ENCODE peak calls at places on chromosomes 11 and 22, in eight cellular contexts. X is suprapubic skin, H is ovary, N is body of pancreas, S is psoas muscle, C is Peyer's patch, A is tibial nerve, T is stomach. V is an unnamed sample. For H3K4me1, the result is how much of the 10 kb centered on the place peaks cover.

GRCh38 chr11:104705475-104706195 is 192.6 kb downstream of the CASP12 start:
- DNase-seq in X (no peak), H (no peak), N (peak), S (no peak), C (peak), A (no peak), T (peak), V (no peak)

GRCh38 chr11:64790205-64791095 is 12.1 kb upstream of the SF1 start:
- DNase-seq in X (no peak), H (no peak), N (no peak), S (peak), C (no peak), A (no peak), T (no peak), V (peak)

GRCh38 chr22:29270475-29271271 is 2.6 kb downstream of the EWSR1 start:
- DNase-seq in X (no peak), H (no peak), N (no peak), S (no peak), C (no peak), A (no peak), T (no peak), V (no peak)

GRCh38 chr11:24163146-24163545 is 333.7 kb upstream of the LUZP2 start:
- DNase-seq in X (no peak), H (no peak), N (no peak), S (no peak), C (no peak), A (no peak), T (no peak), V (no peak)

GRCh38 chr11:102438311-102439062 is 14.1 kb downstream of the TMEM123 start:
- DNase-seq in X (no peak), H (no peak), N (no peak), S (no peak), C (no peak), A (no peak), T (peak), V (no peak)

GRCh38 chr11:36009469-36009868 is 65.6 kb downstream of the LDLRAD3 start:
- DNase-seq in X (no peak), H (no peak), N (no peak), S (no peak), C (no peak), A (no peak), T (no peak), V (no peak)

GRCh38 chr11:69253028-69253427 is 40.9 kb upstream of the MYEOV start:
- DNase-seq in X (no peak), H (no peak), N (no peak), S (no peak), C (no peak), A (no peak), T (no peak), V (peak)

GRCh38 chr11:61851128-61851899 is 23.2 kb downstream of the FADS2 start:
- DNase-seq in X (no peak), H (no peak), N (no peak), S (no peak), C (no peak), A (no peak), T (no peak), V (no peak)

GRCh38 chr22:25334091-25334490 is 114.7 kb downstream of the CRYBB2 start:
- DNase-seq in X (no peak), H (no peak), N (no peak), S (peak), C (peak), A (no peak), T (peak), V (no peak)

GRCh38 chr22:27692243-27692642 is 109.3 kb downstream of the MN1 start:
- DNase-seq in X (no peak), H (no peak), N (no peak), S (no peak), C (no peak), A (no peak), T (no peak), V (no peak)

GRCh38 chr11:107457205-107457557 is 444 bp downstream of the CWF19L2 start:
- DNase-seq in X (no peak), H (no peak), N (no peak), S (no peak), C (no peak), A (no peak), T (no peak), V (no peak)

GRCh38 chr11:2708151-2708581 is 8.4 kb upstream of the KCNQ1OT1 start:
- DNase-seq in X (no peak), H (peak), N (no peak), S (peak), C (no peak), A (peak), T (no peak), V (peak)

GRCh38 chr22:29700949-29701927 is 18.6 kb upstream of the CABP7 start:
- DNase-seq in X (peak), H (no peak), N (peak), S (no peak), C (peak), A (no peak), T (no peak), V (no peak)

GRCh38 chr11:62458212-62459002 is 39.6 kb downstream of the SCGB1A1 start:
- DNase-seq in X (no peak), H (no peak), N (no peak), S (no peak), C (no peak), A (no peak), T (no peak), V (no peak)

GRCh38 chr22:39469681-39470461 is 13.1 kb downstream of the MGAT3 start:
- DNase-seq in X (no peak), H (no peak), N (no peak), S (no peak), C (peak), A (no peak), T (no peak), V (no peak)

GRCh38 chr11:3669128-3669527 is 2.1 kb downstream of the CHRNA10 start:
- DNase-seq in X (no peak), H (no peak), N (no peak), S (no peak), C (no peak), A (no peak), T (no peak), V (no peak)

GRCh38 chr11:43997022-43997665 is 50.6 kb upstream of the ACCSL start:
- DNase-seq in X (no peak), H (no peak), N (no peak), S (no peak), C (no peak), A (no peak), T (no peak), V (peak)

GRCh38 chr11:36057372-36058045 is 113.6 kb downstream of the LDLRAD3 start:
- DNase-seq in X (no peak), H (peak), N (peak), S (peak), C (no peak), A (no peak), T (no peak), V (peak)

GRCh38 chr22:38792833-38793232 is 1.1 kb downstream of the DNAL4 start:
- DNase-seq in X (no peak), H (no peak), N (no peak), S (no peak), C (no peak), A (no peak), T (no peak), V (peak)

GRCh38 chr11:45098929-45099328 is 47.5 kb upstream of the PRDM11 start:
- DNase-seq in X (no peak), H (no peak), N (no peak), S (no peak), C (no peak), A (no peak), T (no peak), V (no peak)

GRCh38 chr11:126185200-126186030 is 26.0 kb downstream of the RPUSD4 start:
- DNase-seq in X (no peak), H (no peak), N (no peak), S (no peak), C (no peak), A (no peak), T (no peak), V (no peak)

GRCh38 chr11:126186708-126187481 is 24.6 kb downstream of the RPUSD4 start:
- DNase-seq in X (no peak), H (no peak), N (no peak), S (no peak), C (no peak), A (no peak), T (no peak), V (no peak)

GRCh38 chr11:126181939-126182730 is 29.3 kb downstream of the RPUSD4 start:
- DNase-seq in X (no peak), H (peak), N (no peak), S (no peak), C (no peak), A (no peak), T (no peak), V (no peak)

GRCh38 chr11:126186031-126186698 is 25.3 kb downstream of the RPUSD4 start:
- DNase-seq in X (no peak), H (peak), N (no peak), S (peak), C (no peak), A (no peak), T (no peak), V (no peak)

DNA sequence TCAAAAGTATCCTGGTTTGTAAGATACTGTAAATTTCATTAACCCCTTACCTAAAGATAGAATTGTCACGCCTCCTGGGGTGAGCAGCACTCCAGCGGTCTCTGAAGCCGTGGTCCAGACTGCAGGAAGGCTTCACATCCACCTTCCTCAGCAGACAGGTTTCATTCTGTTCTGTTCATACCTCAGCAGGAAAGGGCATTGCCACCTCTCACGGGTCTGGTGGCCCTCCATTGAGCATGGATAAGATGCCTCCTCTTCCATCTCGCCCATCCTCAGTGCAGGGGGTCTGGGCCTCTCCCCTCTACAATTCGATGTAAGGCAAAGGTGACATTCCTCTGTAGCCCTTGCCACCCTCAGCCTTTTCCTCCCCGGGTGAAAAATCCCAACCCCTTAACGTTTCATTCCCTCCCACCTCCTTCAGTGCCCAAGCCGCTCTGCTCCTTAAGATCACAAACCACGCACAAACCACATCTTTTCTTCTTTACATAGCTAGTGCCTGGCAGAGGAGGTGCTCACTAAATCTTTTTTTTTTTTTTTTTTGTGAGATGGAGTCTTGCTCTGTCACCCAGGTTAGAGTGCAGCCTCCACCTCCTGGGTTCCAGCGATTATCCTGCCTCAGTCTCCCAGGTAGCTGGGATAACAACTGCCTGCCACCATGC is 28.5 kb downstream of the RPUSD4 start:
- DNase-seq in X (no peak), H (peak), N (no peak), S (no peak), C (no peak), A (no peak), T (no peak), V (no peak)
- H3K4me1 ChIP-seq in X (under half), H (under half), N (under half), S (under half), C (under half), A (under half), T (under half), V (under half)

GRCh38 chr22:46984751-46985506 is 222.5 kb downstream of the TBC1D22A start:
- DNase-seq in X (peak), H (no peak), N (peak), S (no peak), C (peak), A (no peak), T (no peak), V (no peak)
- TF ChIP-seq CTCF in X (no peak), H (no peak), N (no peak), S (no peak), C (no peak), A (no peak), T (no peak), V (no peak)

DNA sequence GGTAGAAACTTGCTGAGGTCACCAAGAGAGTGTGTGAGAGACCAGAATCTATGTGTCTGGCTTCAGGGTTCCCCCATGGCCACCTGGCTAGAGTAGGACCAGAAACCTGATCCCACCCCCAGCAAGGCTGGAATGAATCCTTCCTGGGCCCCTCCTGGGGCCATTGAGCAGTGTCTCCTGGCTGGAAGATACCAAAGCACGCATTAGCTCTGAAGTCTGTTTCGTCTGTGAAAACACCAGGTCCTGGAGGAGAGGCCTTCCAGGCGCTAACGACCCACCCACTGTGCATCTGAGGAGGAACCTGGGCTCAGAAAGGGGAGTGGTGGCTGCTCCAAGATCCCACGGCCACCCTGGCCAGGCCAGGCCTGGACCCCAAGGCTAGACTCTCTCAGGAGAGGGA is 15.5 kb upstream of the TSKU start:
- DNase-seq in X (no peak), H (no peak), N (no peak), S (no peak), C (no peak), A (no peak), T (no peak), V (no peak)
- H3K4me1 ChIP-seq in X (half or more), H (under half), N (half or more), S (under half), C (under half), A (half or more), T (half or more), V (under half)

DNA sequence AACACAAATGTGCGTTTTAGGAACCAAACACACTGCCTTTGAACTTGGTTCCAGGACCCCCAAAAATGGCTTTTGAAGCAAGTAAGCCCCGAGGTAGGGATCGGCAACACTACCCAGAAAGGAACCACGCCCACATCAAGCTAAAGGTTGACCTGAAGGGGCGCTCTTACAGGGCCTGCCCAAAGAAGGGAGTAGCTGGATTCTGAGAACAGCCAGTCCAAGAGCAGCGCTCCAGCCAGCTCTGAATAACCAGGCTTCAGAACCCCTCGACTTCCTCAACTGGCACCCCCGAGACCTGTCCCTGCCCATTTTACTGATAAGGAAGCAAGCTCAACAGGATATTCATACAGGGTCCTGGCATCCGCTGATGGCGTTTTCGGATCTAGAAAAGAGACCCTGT is 18.9 kb upstream of the MOB2 start:
- DNase-seq in X (no peak), H (no peak), N (no peak), S (peak), C (no peak), A (no peak), T (no peak), V (no peak)
- TF ChIP-seq CTCF in X (no peak), H (no peak), N (no peak), S (no peak), C (no peak), A (no peak), T (no peak), V (no peak)

DNA sequence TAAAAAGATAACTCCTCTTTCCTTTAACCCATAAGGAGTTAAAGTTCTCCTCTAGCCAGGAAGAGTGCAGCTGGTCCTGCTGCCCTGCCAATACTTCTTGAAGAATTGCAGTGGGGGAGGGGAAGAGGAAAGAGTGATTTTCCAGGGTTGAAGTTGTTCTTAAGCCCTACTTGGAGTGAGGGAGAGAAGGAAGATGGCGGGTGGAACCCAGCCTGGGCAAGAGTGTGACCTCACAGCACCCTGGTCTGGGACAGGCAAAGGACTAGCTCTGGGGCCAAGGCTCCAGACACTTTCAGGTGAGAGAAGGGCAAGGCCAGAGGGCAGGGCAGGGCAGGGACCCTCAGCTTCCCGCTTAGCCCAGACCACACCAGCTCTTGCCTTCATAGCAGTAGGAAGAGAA is 6.6 kb downstream of the TNKS1BP1 start:
- DNase-seq in X (no peak), H (no peak), N (peak), S (peak), C (no peak), A (no peak), T (peak), V (peak)
- H3K4me1 ChIP-seq in X (half or more), H (under half), N (half or more), S (half or more), C (under half), A (half or more), T (half or more), V (under half)

GRCh38 chr11:121321614-121322243 is 29.2 kb downstream of the SC5D start:
- DNase-seq in X (no peak), H (peak), N (peak), S (no peak), C (peak), A (no peak), T (no peak), V (no peak)

GRCh38 chr11:121318848-121319834 is 26.6 kb downstream of the SC5D start:
- DNase-seq in X (no peak), H (no peak), N (peak), S (no peak), C (peak), A (no peak), T (no peak), V (no peak)

GRCh38 chr11:121328213-121328966 is 35.8 kb downstream of the SC5D start:
- DNase-seq in X (no peak), H (no peak), N (no peak), S (no peak), C (peak), A (no peak), T (no peak), V (no peak)

GRCh38 chr11:121326230-121326629 is 33.7 kb downstream of the SC5D start:
- DNase-seq in X (no peak), H (no peak), N (no peak), S (no peak), C (no peak), A (no peak), T (no peak), V (no peak)

DNA sequence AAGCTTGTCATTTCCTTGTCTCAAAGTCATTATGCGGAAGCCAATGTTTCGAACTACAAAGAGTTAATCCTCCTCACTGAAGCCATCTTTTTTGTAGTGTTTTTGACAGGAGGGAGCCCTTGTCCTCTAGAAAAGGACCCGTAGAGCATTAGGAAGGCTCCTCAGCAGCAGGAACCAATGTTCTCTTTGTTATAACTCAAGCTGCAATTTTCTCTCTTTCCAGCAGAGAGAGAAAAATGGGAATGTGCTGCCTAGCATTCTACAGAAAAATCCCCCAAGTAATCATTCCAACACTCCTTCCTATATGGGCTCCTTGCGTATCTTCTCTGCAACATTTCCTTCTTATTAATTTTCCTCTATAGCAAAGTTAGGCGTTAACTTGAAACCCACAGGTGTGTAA is 30.6 kb downstream of the SC5D start:
- DNase-seq in X (no peak), H (no peak), N (no peak), S (no peak), C (no peak), A (no peak), T (no peak), V (no peak)
- TF ChIP-seq CTCF in X (no peak), H (no peak), N (no peak), S (no peak), C (peak), A (no peak), T (no peak), V (no peak)

DNA sequence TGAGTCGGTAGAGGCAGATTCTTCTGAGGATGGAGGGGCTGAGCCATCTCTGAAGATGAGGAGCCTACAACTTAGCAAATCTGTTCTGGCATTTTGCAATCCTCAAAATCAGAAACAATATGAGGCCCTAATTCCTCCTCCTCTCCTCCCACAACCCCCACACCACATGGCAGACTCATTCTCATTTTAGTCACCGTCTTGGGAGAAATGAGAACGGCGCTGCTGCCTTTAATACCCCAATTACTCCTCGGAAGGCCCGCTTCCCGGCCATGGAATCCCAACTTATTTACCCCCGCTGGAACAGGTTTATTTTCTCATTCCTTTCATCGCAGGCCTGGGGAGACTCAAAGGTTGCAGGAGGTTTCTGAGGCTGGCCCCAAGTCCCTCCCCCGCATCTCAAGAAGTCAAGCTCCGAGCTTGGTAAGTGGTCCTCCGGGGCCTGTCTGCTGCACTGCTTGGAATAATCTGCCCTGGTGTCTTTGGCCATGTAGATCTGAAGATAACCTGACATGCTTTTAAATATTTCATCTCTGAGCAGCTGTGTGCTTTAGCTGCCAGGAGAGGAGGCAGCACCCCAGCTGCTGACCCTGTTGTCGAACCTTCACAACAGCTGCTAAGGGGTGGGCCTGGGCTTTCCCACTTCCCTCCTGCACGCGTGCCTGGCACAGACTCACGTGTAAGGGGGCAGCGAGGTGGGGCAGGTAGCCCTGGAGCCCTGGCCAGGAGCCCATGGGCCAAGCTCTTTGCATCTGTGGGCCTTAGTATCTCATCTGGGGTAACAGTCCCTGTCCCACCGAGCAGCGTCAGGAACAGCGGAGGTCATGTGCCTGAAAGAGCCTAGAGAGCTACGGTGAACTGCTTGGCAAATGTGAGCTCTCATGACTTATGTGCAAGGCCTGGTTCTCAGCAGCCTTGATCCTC is 164.4 kb downstream of the ST3GAL4 start:
- DNase-seq in X (no peak), H (no peak), N (no peak), S (no peak), C (no peak), A (no peak), T (no peak), V (peak)
- H3K4me1 ChIP-seq in X (under half), H (under half), N (under half), S (under half), C (under half), A (under half), T (under half), V (under half)

GRCh38 chr11:73306069-73306468 is 2.0 kb upstream of the ARHGEF17 start:
- DNase-seq in X (no peak), H (no peak), N (no peak), S (no peak), C (no peak), A (no peak), T (no peak), V (no peak)
- TF ChIP-seq CTCF in X (no peak), H (no peak), N (no peak), S (no peak), C (no peak), A (no peak), T (no peak), V (no peak)

GRCh38 chr22:32830957-32831356 is 29.5 kb downstream of the TIMP3 start:
- DNase-seq in X (no peak), H (no peak), N (no peak), S (no peak), C (no peak), A (no peak), T (no peak), V (peak)
- H3K4me1 ChIP-seq in X (half or more), H (under half), N (under half), S (under half), C (under half), A (half or more), T (under half), V (half or more)

V was measured in sigmoid colon.